ENCODE peak calls at places on chromosomes 2 and 18, in four cellular contexts. G is iPS-NIHi11, O is HAP-1, X is cardiac septum. Z is an unnamed sample.

GRCh38 chr2:240387669-240388358 is 47.6 kb upstream of the GPC1 start:
- DNase-seq in G (no peak), O (no peak), X (peak), Z (peak)

GRCh38 chr2:12465631-12466135 is 251.1 kb upstream of the TRIB2 start:
- DNase-seq in G (no peak), O (no peak), X (no peak), Z (no peak)

GRCh38 chr2:217654173-217654572 is 348.6 kb downstream of the TNS1 start:
- DNase-seq in G (no peak), O (no peak), X (no peak), Z (no peak)

GRCh38 chr2:196066794-196067382 is 1.7 kb downstream of the DNAH7 start:
- DNase-seq in G (peak), O (peak), X (no peak), Z (no peak)

GRCh38 chr18:28269750-28270149 is 92.8 kb upstream of the CDH2 start:
- DNase-seq in G (no peak), O (no peak), X (no peak), Z (no peak)

GRCh38 chr18:74861154-74861553 is 263.5 kb downstream of the ZNF407 start:
- DNase-seq in G (no peak), O (no peak), X (no peak), Z (no peak)

GRCh38 chr2:69505710-69506109 is 68.5 kb upstream of the NFU1 start:
- DNase-seq in G (no peak), O (no peak), X (no peak), Z (no peak)

GRCh38 chr2:195017890-195018289 is 639.1 kb upstream of the SLC39A10 start:
- DNase-seq in G (no peak), O (no peak), X (no peak), Z (no peak)

GRCh38 chr2:16328521-16329190 is 337.0 kb downstream of the CYRIA start:
- DNase-seq in G (no peak), O (no peak), X (no peak), Z (no peak)

GRCh38 chr2:66853585-66853984 is 418.7 kb downstream of the MEIS1 start:
- DNase-seq in G (no peak), O (no peak), X (no peak), Z (no peak)

GRCh38 chr2:55139305-55139704 is 89.1 kb upstream of the RTN4 start:
- DNase-seq in G (no peak), O (no peak), X (no peak), Z (no peak)

Z was measured in spleen.